ENCODE peak calls at places on chromosomes 6 and 20, in ten cellular contexts. P, C, W, I, V, F, N, Q, R and E are unnamed samples. For H3K4me1, the result is how much of the 10 kb centered on the place peaks cover.

GRCh38 chr20:53582574-53583351 is 10.9 kb downstream of the ZNF217 start:
- DNase-seq in W (peak), F (no peak), C (no peak), V (no peak), P (peak), Q (no peak), R (no peak), I (peak), N (no peak), E (no peak)

GRCh38 chr6:101840100-101840499 is 446.6 kb downstream of the GRIK2 start:
- DNase-seq in P (no peak), W (no peak), F (no peak), I (no peak), V (no peak), C (no peak), Q (no peak), N (no peak), R (no peak), E (no peak)

GRCh38 chr20:63064310-63064709 is 57.5 kb upstream of the BHLHE23 start:
- DNase-seq in C (no peak), Q (peak), N (no peak), F (no peak), I (no peak), V (no peak), W (no peak), P (no peak), R (no peak), E (no peak)

GRCh38 chr20:32509639-32510066 is 75.5 kb downstream of the NOL4L start:
- DNase-seq in N (no peak), Q (peak), W (no peak), R (no peak), P (no peak), I (peak), C (no peak), F (no peak), V (no peak), E (no peak)

GRCh38 chr20:57509665-57510237 is 15.2 kb downstream of the CTCFL start:
- DNase-seq in V (no peak), I (no peak), Q (no peak), R (peak), W (no peak), C (no peak), N (no peak), P (no peak), F (no peak), E (no peak)

GRCh38 chr6:7323074-7323473 is 10.1 kb upstream of the SSR1 start:
- DNase-seq in R (no peak), N (no peak), I (no peak), W (no peak), V (no peak), F (no peak), C (no peak), Q (no peak), P (no peak), E (no peak)

GRCh38 chr20:9594284-9594875 is 80.0 kb downstream of the LAMP5 start:
- DNase-seq in W (no peak), Q (no peak), I (no peak), N (no peak), V (no peak), R (no peak), C (no peak), P (peak), F (no peak), E (no peak)

GRCh38 chr6:52213127-52213526 is 27.0 kb downstream of the IL17A start:
- DNase-seq in R (no peak), F (no peak), P (no peak), I (no peak), V (no peak), Q (no peak), C (no peak), N (no peak), W (no peak), E (no peak)

GRCh38 chr6:28258877-28259777 is at the start of gene NKAPL:
- DNase-seq in V (peak), F (peak), Q (peak), C (peak), W (peak), P (no peak), R (no peak), N (peak), I (peak), E (no peak)

GRCh38 chr20:49343246-49343645 is 65.4 kb upstream of the ZNFX1 start:
- DNase-seq in Q (no peak), N (no peak), I (no peak), F (no peak), C (no peak), R (no peak), W (no peak), V (no peak), P (no peak), E (no peak)

GRCh38 chr6:15036690-15037245 is 209.1 kb upstream of the JARID2 start:
- DNase-seq in I (no peak), N (no peak), V (no peak), F (peak), R (peak), Q (no peak), C (peak), P (peak), W (peak), E (no peak)

GRCh38 chr6:45952546-45952945 is 63.1 kb downstream of the CLIC5 start:
- DNase-seq in Q (no peak), R (no peak), N (no peak), P (no peak), V (no peak), F (no peak), W (no peak), C (no peak), I (no peak), E (no peak)

GRCh38 chr6:139368661-139369060 is 5.8 kb downstream of the CITED2 start:
- DNase-seq in Q (no peak), V (no peak), F (no peak), W (no peak), R (no peak), N (no peak), P (no peak), C (no peak), I (no peak), E (no peak)

GRCh38 chr6:57313711-57314471 is 3.5 kb upstream of the PRIM2 start:
- DNase-seq in N (no peak), P (peak), F (no peak), W (no peak), V (no peak), C (no peak), Q (peak), I (peak), R (peak), E (no peak)

GRCh38 chr6:155188707-155189496 is 74.9 kb upstream of the CLDN20 start:
- DNase-seq in W (no peak), F (no peak), R (no peak), P (peak), I (peak), N (no peak), C (no peak), Q (no peak), V (no peak), E (no peak)

GRCh38 chr6:17385660-17386059 is 7.7 kb upstream of the CAP2 start:
- DNase-seq in I (peak), W (no peak), P (no peak), C (no peak), N (no peak), F (no peak), Q (no peak), V (no peak), R (no peak), E (no peak)

GRCh38 chr6:40210628-40211056 is 276.4 kb upstream of the MOCS1 start:
- DNase-seq in V (no peak), I (no peak), F (no peak), Q (no peak), C (no peak), N (no peak), R (no peak), P (peak), W (no peak), E (no peak)

GRCh38 chr20:3744806-3745685 is 12.6 kb downstream of the HSPA12B start:
- DNase-seq in F (peak), N (peak), Q (peak), V (no peak), I (no peak), P (peak), W (peak), R (peak), C (peak), E (peak)

GRCh38 chr6:30357678-30358339 is 12.9 kb downstream of the RPP21 start:
- DNase-seq in V (no peak), W (no peak), N (no peak), Q (peak), I (peak), P (peak), R (peak), F (peak), C (peak), E (peak)

GRCh38 chr20:48189177-48189576 is 403.9 kb upstream of the SULF2 start:
- DNase-seq in C (no peak), P (no peak), I (peak), Q (peak), W (no peak), N (no peak), F (no peak), R (peak), V (no peak), E (peak)

GRCh38 chr20:54347216-54347833 is 128.1 kb upstream of the DOK5 start:
- DNase-seq in C (no peak), P (no peak), Q (no peak), N (no peak), F (no peak), R (no peak), I (no peak), V (no peak), W (no peak), E (no peak)

GRCh38 chr20:23320317-23320716 is 30.3 kb upstream of the NXT1 start:
- DNase-seq in N (no peak), R (peak), Q (no peak), C (no peak), V (no peak), P (peak), W (no peak), F (no peak), I (no peak), E (no peak)

GRCh38 chr6:76697585-76697984 is 625.1 kb upstream of the IMPG1 start:
- DNase-seq in I (peak), Q (no peak), R (no peak), F (no peak), N (no peak), V (no peak), P (no peak), C (no peak), W (no peak), E (no peak)

GRCh38 chr6:44238687-44239350 is 8.1 kb upstream of the HSP90AB1 start:
- DNase-seq in W (no peak), F (no peak), I (no peak), P (no peak), C (no peak), N (peak), V (no peak), R (no peak), Q (peak), E (no peak)

GRCh38 chr6:29696147-29697129 is 15.5 kb upstream of the ZFP57 start:
- DNase-seq in N (no peak), F (no peak), R (peak), Q (no peak), W (no peak), V (no peak), C (no peak), P (peak), I (no peak), E (no peak)

GRCh38 chr6:152300517-152300916 is 336.6 kb downstream of the SYNE1 start:
- DNase-seq in C (no peak), Q (no peak), V (no peak), R (no peak), P (no peak), F (no peak), N (no peak), W (no peak), I (no peak), E (no peak)

GRCh38 chr20:57953638-57954037 is 243.8 kb upstream of the PMEPA1 start:
- DNase-seq in N (no peak), C (no peak), R (no peak), F (no peak), I (no peak), W (no peak), P (no peak), V (no peak), Q (no peak), E (no peak)

GRCh38 chr6:33740204-33740608 is 6.5 kb downstream of the IP6K3 start:
- DNase-seq in I (peak), W (no peak), P (peak), Q (no peak), C (peak), N (no peak), R (no peak), V (no peak), F (peak), E (no peak)

GRCh38 chr20:51119914-51120313 is 97.0 kb upstream of the KCNG1 start:
- DNase-seq in C (no peak), W (no peak), Q (no peak), F (no peak), I (no peak), V (no peak), R (no peak), N (no peak), P (no peak), E (no peak)

GRCh38 chr20:38084425-38084951 is 50.9 kb downstream of the RPRD1B start:
- DNase-seq in C (no peak), I (peak), R (peak), P (peak), N (no peak), F (no peak), W (no peak), Q (no peak), V (no peak), E (no peak)

GRCh38 chr6:150298676-150299075 is 70.1 kb upstream of the IYD start:
- DNase-seq in W (no peak), C (no peak), P (no peak), Q (no peak), F (no peak), R (no peak), V (no peak), N (no peak), I (no peak), E (no peak)

GRCh38 chr6:22569281-22570184 is at the start of gene HDGFL1:
- DNase-seq in P (no peak), I (no peak), R (no peak), V (no peak), F (no peak), N (no peak), C (peak), W (no peak), Q (no peak), E (no peak)
- H3K4me1 ChIP-seq in P (under half), I (under half), R (under half), V (under half), F (under half), N (under half), C (under half), W (under half), Q (under half), E (under half)

DNA sequence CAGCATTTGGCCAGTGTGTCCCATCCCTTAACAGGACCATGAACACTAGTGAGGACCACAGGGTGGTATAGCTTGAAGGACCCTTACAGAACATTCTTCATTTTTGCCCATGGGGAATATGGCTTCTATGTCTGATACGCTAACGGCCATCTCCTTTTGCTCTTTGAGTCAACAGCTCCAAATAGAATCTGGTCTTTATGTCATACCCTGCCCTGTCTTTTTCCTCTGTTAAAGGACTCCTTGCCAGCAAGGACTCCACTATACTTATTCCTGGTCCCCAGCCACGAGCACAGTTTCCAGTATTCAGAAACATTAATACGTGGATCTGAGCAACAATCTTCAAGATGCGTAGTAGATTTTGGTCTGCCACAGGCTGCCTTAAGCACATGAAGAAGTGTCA is 22.5 kb downstream of the SERPINB1 start:
- DNase-seq in F (no peak), I (no peak), P (no peak), C (no peak), V (no peak), R (no peak), N (no peak), Q (no peak), W (no peak), E (no peak)
- H3K4me1 ChIP-seq in F (under half), I (under half), P (under half), C (under half), V (under half), R (under half), N (under half), Q (under half), W (under half), E (under half)

GRCh38 chr6:35435075-35435837 is 16.9 kb upstream of the FANCE start:
- DNase-seq in V (no peak), F (no peak), I (no peak), P (no peak), N (no peak), C (no peak), W (no peak), Q (no peak), R (no peak), E (no peak)
- H3K4me1 ChIP-seq in V (under half), F (under half), I (under half), P (under half), N (under half), C (under half), W (under half), Q (under half), R (under half), E (under half)

DNA sequence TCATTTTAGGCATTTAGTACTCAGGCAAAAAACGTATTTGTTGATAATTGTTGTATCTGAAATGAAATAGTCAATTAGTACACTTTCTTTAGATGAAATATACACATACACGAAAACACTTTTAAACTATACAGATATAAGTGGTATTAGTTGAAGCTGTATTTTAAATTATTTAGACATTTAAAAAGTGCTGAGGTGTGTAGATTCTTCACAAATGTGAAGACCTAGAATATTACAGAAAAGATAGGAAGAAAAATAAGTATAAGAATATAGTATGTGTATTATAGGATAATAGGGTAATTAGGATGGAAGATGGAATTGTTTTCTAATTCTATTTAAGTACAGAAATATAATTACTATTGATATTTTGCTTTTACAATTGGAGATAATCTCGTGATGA is 4.6 kb downstream of the ZFAND3 start:
- DNase-seq in I (no peak), N (no peak), W (no peak), C (no peak), P (no peak), F (no peak), Q (no peak), V (no peak), R (no peak), E (no peak)
- H3K4me1 ChIP-seq in I (under half), N (under half), W (half or more), C (half or more), P (under half), F (half or more), Q (under half), V (half or more), R (under half), E (under half)

DNA sequence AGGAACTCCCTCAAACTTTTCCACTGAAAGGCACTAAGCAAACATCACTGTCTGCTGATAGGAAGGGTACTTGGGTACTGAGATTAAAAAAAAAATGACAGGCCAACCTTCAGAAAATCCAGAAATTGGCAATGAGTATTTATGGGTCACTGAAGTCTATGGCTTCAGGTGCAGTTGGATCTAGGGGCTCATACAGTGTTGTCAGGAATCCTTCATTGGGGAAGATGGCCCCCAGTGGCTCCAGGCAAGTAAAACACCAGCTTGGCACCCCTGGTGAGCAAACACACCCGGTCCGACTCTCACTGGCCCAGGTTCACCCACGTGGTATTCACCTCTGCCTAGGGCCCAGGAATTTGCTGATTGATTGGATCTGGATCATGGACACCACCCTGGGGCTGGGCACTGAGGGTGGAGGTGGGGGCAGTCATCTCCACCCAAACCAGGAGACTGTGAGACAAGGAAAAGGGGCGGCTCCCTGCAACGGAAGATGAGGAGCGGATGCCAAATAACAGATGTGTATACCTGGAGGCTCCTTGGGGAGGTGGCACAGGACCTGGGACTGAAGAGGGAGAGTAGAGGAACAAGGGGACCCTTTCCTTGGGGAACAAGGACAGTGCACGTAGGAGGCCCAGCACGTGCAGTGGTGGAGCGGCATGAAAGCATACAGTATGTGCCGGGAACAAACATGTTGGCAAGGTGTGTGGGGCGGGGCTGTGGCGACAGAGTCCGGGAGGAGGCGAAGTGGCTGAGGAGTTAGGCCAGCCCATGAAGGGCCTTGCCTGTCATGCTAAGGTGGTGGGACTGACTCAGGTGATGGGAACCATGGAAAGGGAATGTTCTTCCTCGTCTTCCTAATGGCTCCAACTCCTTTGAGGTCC is 4.7 kb downstream of the SLC2A10 start:
- DNase-seq in C (no peak), Q (no peak), R (no peak), I (no peak), N (no peak), V (no peak), F (no peak), P (no peak), W (no peak), E (no peak)
- H3K4me1 ChIP-seq in C (under half), Q (under half), R (under half), I (under half), N (under half), V (under half), F (under half), P (under half), W (under half), E (under half)

GRCh38 chr6:134175532-134176282 is 123.3 kb upstream of the SLC2A12 start:
- DNase-seq in V (peak), R (peak), Q (peak), F (peak), N (no peak), I (peak), W (peak), P (peak), C (peak), E (no peak)

GRCh38 chr6:134176283-134176975 is 124.0 kb upstream of the SLC2A12 start:
- DNase-seq in V (no peak), I (peak), Q (peak), N (peak), P (peak), W (peak), C (peak), F (peak), R (no peak), E (no peak)

GRCh38 chr6:134178230-134179044 is 126.0 kb upstream of the SLC2A12 start:
- DNase-seq in P (peak), V (peak), N (peak), Q (peak), F (peak), R (peak), C (peak), I (peak), W (peak), E (peak)

GRCh38 chr6:134177236-134177635 is 124.8 kb upstream of the SLC2A12 start:
- DNase-seq in W (no peak), N (no peak), R (no peak), C (no peak), I (no peak), F (no peak), P (no peak), Q (no peak), V (no peak), E (no peak)

GRCh38 chr6:134177753-134178229 is 125.4 kb upstream of the SLC2A12 start:
- DNase-seq in C (no peak), W (no peak), F (no peak), N (no peak), V (no peak), I (peak), Q (no peak), P (peak), R (no peak), E (no peak)
- H3K4me1 ChIP-seq in C (under half), W (under half), F (under half), N (under half), V (under half), I (under half), Q (under half), P (under half), R (under half), E (under half)

DNA sequence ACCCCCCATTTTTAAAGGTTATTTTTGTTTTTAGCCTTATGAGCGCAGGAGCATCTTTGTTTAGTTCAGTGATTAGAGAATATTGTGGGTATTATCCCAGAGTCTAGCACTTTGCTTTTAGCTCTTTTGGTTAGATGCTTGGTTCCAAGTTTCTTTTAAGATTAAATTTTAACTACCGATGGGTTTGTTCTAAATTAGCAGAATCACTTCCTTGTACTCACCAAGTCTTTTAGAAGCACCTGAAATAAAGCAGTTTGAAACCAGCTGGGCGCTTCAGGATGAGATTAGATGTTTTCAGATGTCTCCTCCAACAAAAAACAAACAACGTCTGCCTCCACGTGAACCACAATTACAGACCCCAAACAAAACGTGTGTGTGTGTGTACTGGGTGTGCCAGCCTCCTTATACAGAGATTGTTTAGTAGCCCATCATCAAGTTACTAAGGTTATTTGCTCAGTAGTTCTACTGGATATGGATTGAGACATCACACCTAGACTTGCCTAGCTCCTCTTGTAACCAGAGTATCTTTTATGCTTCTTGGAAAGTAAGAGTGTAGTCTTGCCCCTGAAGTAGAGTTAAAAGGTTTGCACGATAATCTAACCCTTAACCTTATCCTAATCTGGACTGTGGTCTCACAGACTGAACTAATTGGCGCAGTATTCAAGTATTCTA is 2.2 kb downstream of the DSTN start:
- DNase-seq in Q (no peak), C (no peak), P (no peak), I (no peak), V (no peak), W (no peak), F (no peak), N (no peak), R (no peak), E (no peak)
- H3K4me1 ChIP-seq in Q (under half), C (under half), P (under half), I (under half), V (under half), W (half or more), F (under half), N (under half), R (under half), E (under half)